ENCODE peak calls at places on chromosomes 4 and X, in eight cellular contexts. P is tibial artery, O is AG04450, B is A549, I is thoracic aorta, F is lung, W is ovary, X is mammary epithelial cell. D is an unnamed sample.

GRCh38 chr4:158873795-158874359 is 105.1 kb downstream of the FNIP2 start:
- DNase-seq in P (no peak), O (peak; percentile 68), B (peak; percentile 86), I (no peak), F (no peak), W (no peak), X (peak; percentile 87), D (peak; percentile 88)

GRCh38 chrX:17601816-17602215 is 135.5 kb upstream of the SCML1 start:
- DNase-seq in P (no peak), O (no peak), B (no peak), I (no peak), F (no peak), W (no peak), X (no peak), D (no peak)

GRCh38 chr4:104470770-104471169 is 23.9 kb downstream of the CXXC4 start:
- DNase-seq in P (no peak), O (no peak), B (no peak), I (no peak), F (no peak), W (no peak), X (no peak), D (no peak)

GRCh38 chr4:2785613-2786012 is 7.3 kb upstream of the SH3BP2 start:
- DNase-seq in P (peak; percentile 50), O (no peak), B (no peak), I (no peak), F (no peak), W (no peak), X (no peak), D (no peak)

GRCh38 chr4:56995525-56995924 is 16.8 kb downstream of the POLR2B start:
- DNase-seq in P (peak; percentile 80), O (peak; percentile 87), B (no peak), I (no peak), F (peak; percentile 41), W (peak; percentile 72), X (no peak), D (peak; percentile 96)

GRCh38 chr4:111994392-111994791 is 150.9 kb upstream of the FAM241A start:
- DNase-seq in P (no peak), O (no peak), B (no peak), I (no peak), F (no peak), W (no peak), X (no peak), D (no peak)

GRCh38 chr4:142493255-142493976 is 352.7 kb downstream of the INPP4B start:
- DNase-seq in P (no peak), O (no peak), B (no peak), I (no peak), F (no peak), W (no peak), X (peak; percentile 32), D (no peak)

GRCh38 chr4:137674066-137674465 is 141.8 kb upstream of the PCDH18 start:
- DNase-seq in P (no peak), O (no peak), B (no peak), I (no peak), F (no peak), W (no peak), X (peak; percentile 26), D (no peak)

GRCh38 chrX:73877687-73878086 is 314.7 kb downstream of the CHIC1 start:
- DNase-seq in P (no peak), O (no peak), B (no peak), I (no peak), F (no peak), W (no peak), X (no peak), D (no peak)

GRCh38 chr4:146255874-146256273 is 41.5 kb downstream of the REELD1 start:
- DNase-seq in P (no peak), O (peak; percentile 15), B (peak; percentile 46), I (no peak), F (no peak), W (no peak), X (no peak), D (peak; percentile 32)

GRCh38 chr4:7988437-7988836 is 48.8 kb upstream of the AFAP1 start:
- DNase-seq in P (no peak), O (no peak), B (no peak), I (no peak), F (no peak), W (no peak), X (peak; percentile 48), D (no peak)

GRCh38 chr4:168707205-168707604 is 210.4 kb downstream of the PALLD start:
- DNase-seq in P (no peak), O (no peak), B (no peak), I (no peak), F (no peak), W (no peak), X (peak; percentile 59), D (no peak)

GRCh38 chrX:131747173-131747572 is 203.3 kb downstream of the OR13H1 start:
- DNase-seq in P (no peak), O (no peak), B (peak; percentile 95), I (no peak), F (peak; percentile 74), W (peak; percentile 80), X (peak; percentile 81), D (peak; percentile 39)

GRCh38 chrX:132631579-132632232 is 142.9 kb upstream of the MBNL3 start:
- DNase-seq in P (no peak), O (no peak), B (peak; percentile 36), I (no peak), F (no peak), W (no peak), X (peak; percentile 14), D (no peak)

GRCh38 chr4:38190717-38191178 is 230.6 kb downstream of the PTTG2 start:
- DNase-seq in P (peak; percentile 87), O (no peak), B (no peak), I (peak; percentile 40), F (no peak), W (peak; percentile 37), X (peak; percentile 53), D (peak; percentile 78)

GRCh38 chrX:48918303-48918643 is 551 bp downstream of the PIM2 start:
- DNase-seq in P (no peak), O (no peak), B (no peak), I (no peak), F (no peak), W (no peak), X (no peak), D (no peak)

GRCh38 chr4:155597933-155598451 is 68.7 kb upstream of the GUCY1A1 start:
- DNase-seq in P (no peak), O (no peak), B (no peak), I (no peak), F (no peak), W (no peak), X (no peak), D (no peak)

DNA sequence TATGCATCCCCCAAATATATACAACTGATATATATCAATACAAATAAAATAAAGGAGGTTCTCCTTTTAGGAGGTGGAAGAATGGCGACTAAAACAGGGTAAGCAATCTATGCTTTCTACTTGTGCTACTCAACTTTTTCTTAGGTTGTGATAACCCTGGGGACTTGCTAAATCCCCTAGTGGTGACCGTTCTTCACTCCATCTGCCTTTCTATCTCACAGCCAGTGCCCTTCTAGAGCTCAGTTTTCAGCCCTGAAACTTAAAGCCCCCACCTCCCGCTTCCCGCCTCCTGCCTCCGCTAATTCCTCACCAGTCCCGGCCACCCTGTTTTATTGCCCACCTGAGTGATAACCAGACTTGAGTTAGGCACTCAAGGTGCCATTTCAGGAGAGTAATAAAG is 15.5 kb upstream of the ESX1 start:
- DNase-seq in P (no peak), O (no peak), B (no peak), I (no peak), F (no peak), W (no peak), X (no peak), D (no peak)
- TF ChIP-seq CTCF in P (no peak), O (peak; percentile 3), B (no peak), I (no peak), F (no peak), W (no peak), X (peak; percentile 5), D (no peak)

GRCh38 chr4:182141046-182141445 is 102.2 kb upstream of the TENM3 start:
- DNase-seq in P (no peak), O (no peak), B (no peak), I (no peak), F (no peak), W (no peak), X (no peak), D (no peak)

GRCh38 chr4:182143086-182143821 is 99.9 kb upstream of the TENM3 start:
- DNase-seq in P (no peak), O (no peak), B (no peak), I (no peak), F (no peak), W (peak; percentile 18), X (peak; percentile 48), D (no peak)

GRCh38 chr4:182141623-182142022 is 101.6 kb upstream of the TENM3 start:
- DNase-seq in P (no peak), O (no peak), B (no peak), I (no peak), F (no peak), W (no peak), X (no peak), D (no peak)

GRCh38 chr4:182143822-182144620 is 99.2 kb upstream of the TENM3 start:
- DNase-seq in P (no peak), O (peak; percentile 50), B (peak; percentile 40), I (no peak), F (no peak), W (peak; percentile 46), X (peak; percentile 88), D (no peak)

GRCh38 chr4:182142146-182143085 is 100.8 kb upstream of the TENM3 start:
- DNase-seq in P (no peak), O (no peak), B (no peak), I (no peak), F (no peak), W (no peak), X (peak; percentile 70), D (no peak)
- H3K4me3 ChIP-seq in P (peak overlapping the region; percentile 54), O (peak overlapping the region; percentile 80), B (peak overlapping the region; percentile 83), I (peak overlapping the region; percentile 79), F (no peak overlapping the region), W (peak overlapping the region; percentile 65), X (peak overlapping the region; percentile 88), D (peak overlapping the region; percentile 65)

DNA sequence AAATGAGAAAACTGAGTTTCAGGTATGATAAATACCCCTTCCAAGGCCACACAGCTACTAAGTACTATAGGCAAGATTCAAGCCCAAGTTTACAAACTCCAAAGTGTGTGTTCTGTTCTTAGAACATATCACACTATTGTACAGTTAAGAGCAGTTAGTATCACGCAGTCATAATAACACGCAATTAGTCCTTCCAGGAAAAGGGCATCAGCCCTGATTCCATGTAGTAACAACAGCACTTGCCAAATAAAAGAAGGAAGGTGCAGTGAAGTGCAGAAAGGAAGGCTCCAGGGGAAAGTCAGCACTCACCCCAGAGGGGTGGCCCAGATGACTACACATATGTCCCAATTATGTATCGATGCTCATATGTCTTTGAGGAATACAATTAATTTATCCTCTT is 4.4 kb downstream of the TASL start:
- DNase-seq in P (no peak), O (no peak), B (no peak), I (no peak), F (no peak), W (no peak), X (no peak), D (no peak)
- TF ChIP-seq CTCF in P (no peak), O (no peak), B (no peak), I (no peak), F (no peak), W (no peak), X (no peak), D (no peak)

DNA sequence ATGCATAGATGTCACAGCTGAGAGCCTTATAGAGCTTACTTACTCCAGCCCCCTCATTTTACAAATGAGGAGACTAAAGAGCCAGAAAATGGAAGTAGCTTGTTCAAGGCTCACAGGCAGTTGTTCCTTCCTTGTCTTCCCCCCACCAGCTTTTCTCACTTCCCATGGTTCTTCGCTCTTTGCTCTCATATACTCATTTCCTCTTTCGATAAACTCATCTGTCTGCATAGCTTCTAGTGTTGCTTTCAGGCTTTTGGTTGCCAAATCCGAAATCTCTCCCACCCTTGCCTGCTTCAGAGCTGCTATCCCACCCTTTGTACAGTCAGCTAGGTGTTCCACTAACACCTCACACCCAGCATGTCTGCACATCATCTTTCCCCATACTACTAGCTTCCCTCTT is 25.0 kb upstream of the GJB1 start:
- DNase-seq in P (no peak), O (no peak), B (no peak), I (no peak), F (no peak), W (no peak), X (no peak), D (no peak)
- H3K4me3 ChIP-seq in P (no peak overlapping the region), O (no peak overlapping the region), B (no peak overlapping the region), I (peak overlapping the region; percentile 43), F (no peak overlapping the region), W (no peak overlapping the region), X (no peak overlapping the region), D (no peak overlapping the region)

D was measured in retinal pigment epithelial cell.